ENCODE peak calls at places on chromosomes 6 and 20, in nine cellular contexts. M is stimulated activated CD4-positive, alpha-beta T cell treated with anti-CD3 and anti-CD28 coated beads, Interleukin-1b, Interleukin-23, amount 100 ng/mL, for 48 hours; Y is activated gamma-delta T cell treated with Interleukin-2 at 50 U/mL for 16 hours; L is activated naive CD4-positive, alpha-beta T cell; I is astrocyte of the hippocampus; F is CD4-positive, alpha-beta T cell; B is EH; C is uterus; W is T-helper 2 cell. A is an unnamed sample.
A peak's percentile ranks its signal among the peaks of the same experiment; 100 is the strongest.

GRCh38 chr6:126033696-126034095 is 47.4 kb downstream of the TRMT11 start:
- DNase-seq in M (no peak), Y (no peak), L (no peak), I (peak; percentile 91), F (no peak), B (peak; percentile 94), C (no peak), W (no peak), A (no peak)

GRCh38 chr6:27865952-27866369 is 46.2 kb downstream of the OR2B2 start:
- DNase-seq in M (peak; percentile 75), Y (peak; percentile 17), L (no peak), I (no peak), F (no peak), B (no peak), C (no peak), W (peak; percentile 12), A (no peak)

GRCh38 chr6:35021014-35021413 is 120.1 kb downstream of the TCP11 start:
- DNase-seq in M (no peak), Y (no peak), L (no peak), I (peak; percentile 34), F (no peak), B (no peak), C (peak; percentile 33), W (no peak), A (no peak)

GRCh38 chr6:162245831-162246230 is 481.7 kb downstream of the PRKN start:
- DNase-seq in M (no peak), Y (no peak), L (no peak), I (peak; percentile 20), F (no peak), B (no peak), C (no peak), W (no peak), A (no peak)

GRCh38 chr6:139881251-139881650 is 506.8 kb upstream of the CITED2 start:
- DNase-seq in M (no peak), Y (no peak), L (no peak), I (no peak), F (no peak), B (no peak), C (no peak), W (no peak), A (no peak)

GRCh38 chr6:170132011-170132521 is 158.8 kb downstream of the DLL1 start:
- DNase-seq in M (no peak), Y (no peak), L (no peak), I (no peak), F (no peak), B (no peak), C (peak; percentile 8), W (no peak), A (no peak)

GRCh38 chr20:444862-445426 is 17.4 kb downstream of the TBC1D20 start:
- DNase-seq in M (no peak), Y (no peak), L (no peak), I (peak; percentile 56), F (no peak), B (peak; percentile 97), C (no peak), W (no peak), A (no peak)

GRCh38 chr20:46627251-46627650 is 24.0 kb downstream of the SLC13A3 start:
- DNase-seq in M (no peak), Y (no peak), L (no peak), I (no peak), F (no peak), B (no peak), C (no peak), W (no peak), A (no peak)

GRCh38 chr6:65501045-65501444 is 206.0 kb downstream of the EYS start:
- DNase-seq in M (no peak), Y (no peak), L (no peak), I (no peak), F (no peak), B (no peak), C (no peak), W (no peak), A (no peak)

GRCh38 chr6:105759946-105760345 is 326.2 kb upstream of the PRDM1 start:
- DNase-seq in M (no peak), Y (no peak), L (no peak), I (peak; percentile 77), F (no peak), B (peak; percentile 85), C (no peak), W (no peak), A (no peak)

GRCh38 chr6:712805-713204 is 19.9 kb upstream of the EXOC2 start:
- DNase-seq in M (no peak), Y (no peak), L (no peak), I (no peak), F (no peak), B (no peak), C (no peak), W (no peak), A (no peak)

GRCh38 chr6:128570439-128571063 is 50.2 kb upstream of the PTPRK start:
- DNase-seq in M (no peak), Y (no peak), L (no peak), I (peak; percentile 9), F (no peak), B (no peak), C (no peak), W (no peak), A (no peak)

GRCh38 chr20:47280228-47280627 is 76.3 kb downstream of the ZMYND8 start:
- DNase-seq in M (no peak), Y (no peak), L (no peak), I (no peak), F (no peak), B (no peak), C (no peak), W (no peak), A (no peak)

GRCh38 chr20:38477747-38478146 is 5.1 kb downstream of the RALGAPB start:
- DNase-seq in M (no peak), Y (no peak), L (no peak), I (no peak), F (no peak), B (no peak), C (no peak), W (no peak), A (no peak)